ENCODE peak calls at places on chromosomes 3 and 15, in ten cellular contexts. X is fibroblast of lung, L is IMR-90, J is spleen, U is neural progenitor cell, C is BE2C, D is endodermal cell, F is bronchial epithelial cell, A is adrenal gland, N is heart right ventricle. S is an unnamed sample.

GRCh38 chr3:25587526-25587925 is 77.2 kb downstream of the TOP2B start:
- DNase-seq in D (peak), N (no peak), U (no peak), A (no peak), J (no peak), L (no peak), C (no peak), F (no peak), X (no peak), S (no peak)

GRCh38 chr15:67171471-67171870 is 83.0 kb downstream of the AAGAB start:
- DNase-seq in L (no peak), F (no peak), U (no peak), J (no peak), X (no peak), N (no peak), D (no peak), A (no peak), C (no peak), S (no peak)

GRCh38 chr3:22225161-22225560 is 474.2 kb upstream of the ZNF385D start:
- DNase-seq in L (no peak), X (no peak), F (no peak), J (no peak), C (no peak), U (peak), A (no peak), N (no peak), D (no peak), S (no peak)

GRCh38 chr15:29522373-29523276 is 253.0 kb upstream of the NSMCE3 start:
- DNase-seq in U (no peak), N (no peak), L (no peak), X (no peak), C (no peak), J (no peak), F (peak), A (no peak), D (no peak), S (peak)

GRCh38 chr15:35674873-35675781 is 129.2 kb upstream of the DPH6 start:
- DNase-seq in D (no peak), J (no peak), A (peak), N (peak), L (peak), U (no peak), C (no peak), X (peak), F (no peak), S (no peak)

GRCh38 chr15:89244512-89244869 is 712 bp downstream of the FANCI start:
- DNase-seq in U (no peak), X (peak), F (no peak), D (no peak), N (no peak), A (no peak), L (peak), C (no peak), J (no peak), S (no peak)

GRCh38 chr3:159919873-159920272 is 68.8 kb upstream of the IL12A start:
- DNase-seq in J (no peak), U (no peak), X (peak), A (no peak), L (peak), N (no peak), D (no peak), C (no peak), F (peak), S (no peak)

GRCh38 chr3:96319176-96319575 is 495.2 kb upstream of the EPHA6 start:
- DNase-seq in A (no peak), N (no peak), J (no peak), C (peak), U (no peak), F (no peak), D (no peak), L (no peak), X (no peak), S (no peak)

GRCh38 chr3:111801697-111802655 is 57.1 kb upstream of the PHLDB2 start:
- DNase-seq in U (no peak), L (peak), F (peak), J (no peak), X (peak), N (no peak), A (peak), C (no peak), D (no peak), S (no peak)

DNA sequence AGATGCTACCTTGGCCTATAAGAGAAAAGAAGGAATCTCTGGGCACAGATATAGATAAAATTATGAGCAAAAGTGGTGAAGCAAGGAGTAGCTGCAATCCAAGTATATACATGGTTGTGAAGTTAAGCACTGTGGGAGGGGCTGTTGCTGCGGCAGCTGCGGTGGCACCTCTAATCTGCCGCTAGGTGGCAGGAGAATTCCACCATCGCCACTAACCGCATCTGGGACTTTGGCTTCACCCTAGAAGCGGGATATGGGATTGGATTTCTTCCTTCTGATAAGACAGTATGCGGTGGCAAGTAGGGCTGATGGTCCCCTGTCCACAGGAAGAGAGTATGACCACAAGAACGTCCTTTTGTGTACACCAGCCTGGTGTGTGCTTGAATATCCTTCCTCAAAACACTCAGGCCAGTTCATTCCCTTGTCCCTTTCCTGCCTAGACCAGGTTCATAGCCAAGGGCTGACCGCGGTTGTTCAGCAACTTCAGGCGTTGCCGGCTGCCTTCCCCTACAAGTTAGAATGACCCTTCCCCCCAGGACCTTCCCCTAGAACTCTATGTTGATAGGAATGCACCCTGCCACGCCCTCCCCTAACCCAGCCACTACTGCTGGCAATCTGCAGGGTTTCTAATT is 5.1 kb downstream of the MAGEL2 start:
- DNase-seq in N (peak), C (peak), U (peak), X (peak), A (peak), F (peak), J (no peak), L (peak), D (peak), S (peak)
- TF ChIP-seq CTCF in N (peak), C (peak), U (peak), X (peak), A (peak), F (peak), J (peak), L (peak), D (peak), S (no peak)

GRCh38 chr3:64533565-64534317 is 154.1 kb downstream of the ADAMTS9 start:
- DNase-seq in L (peak), A (peak), X (peak), D (peak), N (peak), F (peak), U (peak), C (peak), J (peak), S (peak)
- H3K4me3 ChIP-seq in L (no peak), A (no peak), X (peak), D (no peak), N (peak), F (no peak), U (no peak), C (no peak), J (no peak), S (no peak)

GRCh38 chr3:1611824-1612223 is 486.8 kb upstream of the CNTN4 start:
- DNase-seq in L (no peak), J (no peak), A (no peak), F (no peak), D (no peak), U (no peak), X (no peak), N (no peak), C (no peak), S (no peak)

GRCh38 chr3:1613962-1614361 is 484.7 kb upstream of the CNTN4 start:
- DNase-seq in F (no peak), N (no peak), X (no peak), A (no peak), J (no peak), D (no peak), C (no peak), L (no peak), U (no peak), S (no peak)

GRCh38 chr3:1616715-1617114 is 482.0 kb upstream of the CNTN4 start:
- DNase-seq in C (no peak), D (no peak), F (no peak), J (no peak), U (no peak), X (no peak), A (no peak), L (no peak), N (no peak), S (no peak)
- TF ChIP-seq CTCF in C (no peak), D (no peak), F (no peak), J (no peak), U (no peak), X (no peak), A (no peak), L (no peak), N (no peak), S (no peak)

GRCh38 chr15:94231728-94232086 is 346 bp downstream of the MCTP2 start:
- DNase-seq in U (peak), L (no peak), N (no peak), C (no peak), F (peak), X (no peak), A (peak), D (no peak), J (no peak), S (no peak)
- H3K4me3 ChIP-seq in U (peak), L (peak), N (peak), C (peak), F (peak), X (peak), A (peak), D (peak), J (peak), S (peak)

GRCh38 chr3:132034486-132035464 is at the start of gene CPNE4:
- DNase-seq in J (peak), N (peak), D (peak), C (peak), L (peak), F (peak), X (peak), U (peak), A (peak), S (peak)

GRCh38 chr3:132033471-132033870 is 1.3 kb downstream of the CPNE4 start:
- DNase-seq in A (no peak), F (no peak), X (no peak), N (no peak), L (no peak), C (no peak), U (peak), D (peak), J (no peak), S (no peak)

GRCh38 chr3:132032959-132033358 is 1.9 kb downstream of the CPNE4 start:
- DNase-seq in L (no peak), F (no peak), U (no peak), D (no peak), X (no peak), N (no peak), J (no peak), C (no peak), A (no peak), S (no peak)

GRCh38 chr3:132034097-132034485 is 723 bp downstream of the CPNE4 start:
- DNase-seq in A (no peak), X (no peak), L (no peak), U (peak), D (peak), N (no peak), J (no peak), C (no peak), F (no peak), S (no peak)

DNA sequence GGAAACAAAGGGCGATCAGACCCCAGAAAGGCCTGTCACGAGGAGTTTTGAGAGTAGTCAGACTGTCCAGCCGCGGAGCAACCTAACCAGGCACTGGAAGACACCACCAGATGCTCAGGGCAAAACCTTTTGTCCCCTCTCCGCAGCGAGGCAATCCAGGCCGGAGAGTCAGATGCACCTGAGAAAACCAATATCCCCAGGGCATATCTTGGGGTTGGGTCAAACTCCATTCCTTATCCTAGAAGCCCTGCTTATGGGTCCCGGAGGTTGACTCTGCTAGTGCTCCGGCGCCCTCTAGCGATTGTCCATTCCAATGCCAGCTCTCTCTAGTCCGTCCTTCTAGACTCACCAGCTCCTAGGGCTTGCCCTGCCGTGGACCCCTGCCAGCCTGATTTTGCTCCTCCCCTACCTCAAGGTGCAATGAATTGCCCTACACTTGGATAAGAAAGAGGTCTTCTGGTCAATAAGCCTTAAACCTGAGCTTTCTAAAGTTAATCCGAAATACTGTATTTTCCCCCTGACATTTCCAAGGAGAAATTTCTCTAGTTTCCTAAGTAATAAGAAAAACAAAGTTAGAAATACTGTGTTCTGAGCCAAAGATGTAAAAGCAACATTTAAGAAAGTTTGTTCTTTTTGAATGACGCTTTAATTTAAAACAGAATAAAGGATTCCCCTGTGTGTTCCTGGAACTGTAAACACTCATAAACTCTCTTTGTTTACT is 5.5 kb downstream of the CPNE4 start:
- DNase-seq in D (peak), U (peak), J (peak), A (peak), N (peak), F (peak), X (peak), L (peak), C (peak), S (peak)
- TF ChIP-seq CTCF in D (peak), U (peak), J (peak), A (peak), N (peak), F (peak), X (peak), L (peak), C (peak), S (no peak)

DNA sequence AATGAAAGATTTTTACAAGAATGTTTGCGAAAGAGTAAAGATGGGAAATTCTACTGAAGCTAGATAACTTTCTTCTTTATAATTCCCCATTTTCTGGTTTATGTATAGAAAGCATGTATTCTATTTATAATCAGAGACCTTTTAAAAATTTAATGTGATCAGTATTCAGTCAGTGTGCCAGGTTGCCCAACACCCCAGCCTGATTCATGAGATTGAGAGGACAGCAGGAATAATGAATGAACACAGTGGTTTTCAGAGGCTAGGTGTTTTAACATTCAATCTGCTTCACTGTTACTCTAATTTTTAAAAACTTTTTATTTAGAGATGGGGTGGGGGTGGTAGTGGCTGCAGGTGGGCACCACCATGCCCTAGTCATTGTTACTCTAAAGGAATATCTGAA is 4.7 kb downstream of the WWTR1 start:
- DNase-seq in L (no peak), C (no peak), J (no peak), D (no peak), F (no peak), N (no peak), X (no peak), U (no peak), A (no peak), S (no peak)
- H3K4me3 ChIP-seq in L (no peak), C (no peak), J (no peak), D (peak), F (no peak), N (no peak), X (no peak), U (no peak), A (no peak), S (no peak)

GRCh38 chr3:41198526-41198925 is 779 bp upstream of the CTNNB1 start:
- DNase-seq in J (no peak), A (peak), N (peak), D (no peak), C (peak), F (no peak), L (no peak), U (peak), X (peak), S (peak)

GRCh38 chr3:41198046-41198445 is 1.3 kb upstream of the CTNNB1 start:
- DNase-seq in L (no peak), U (no peak), X (no peak), C (no peak), N (no peak), F (no peak), A (no peak), D (no peak), J (no peak), S (no peak)

GRCh38 chr3:41200669-41201021 is 1.3 kb downstream of the CTNNB1 start:
- DNase-seq in D (no peak), C (no peak), N (peak), X (peak), F (peak), J (no peak), A (peak), U (peak), L (peak), S (peak)

GRCh38 chr3:41199866-41200668 is 762 bp downstream of the CTNNB1 start:
- DNase-seq in J (no peak), C (no peak), D (peak), N (peak), X (peak), U (peak), L (no peak), F (peak), A (peak), S (peak)

DNA sequence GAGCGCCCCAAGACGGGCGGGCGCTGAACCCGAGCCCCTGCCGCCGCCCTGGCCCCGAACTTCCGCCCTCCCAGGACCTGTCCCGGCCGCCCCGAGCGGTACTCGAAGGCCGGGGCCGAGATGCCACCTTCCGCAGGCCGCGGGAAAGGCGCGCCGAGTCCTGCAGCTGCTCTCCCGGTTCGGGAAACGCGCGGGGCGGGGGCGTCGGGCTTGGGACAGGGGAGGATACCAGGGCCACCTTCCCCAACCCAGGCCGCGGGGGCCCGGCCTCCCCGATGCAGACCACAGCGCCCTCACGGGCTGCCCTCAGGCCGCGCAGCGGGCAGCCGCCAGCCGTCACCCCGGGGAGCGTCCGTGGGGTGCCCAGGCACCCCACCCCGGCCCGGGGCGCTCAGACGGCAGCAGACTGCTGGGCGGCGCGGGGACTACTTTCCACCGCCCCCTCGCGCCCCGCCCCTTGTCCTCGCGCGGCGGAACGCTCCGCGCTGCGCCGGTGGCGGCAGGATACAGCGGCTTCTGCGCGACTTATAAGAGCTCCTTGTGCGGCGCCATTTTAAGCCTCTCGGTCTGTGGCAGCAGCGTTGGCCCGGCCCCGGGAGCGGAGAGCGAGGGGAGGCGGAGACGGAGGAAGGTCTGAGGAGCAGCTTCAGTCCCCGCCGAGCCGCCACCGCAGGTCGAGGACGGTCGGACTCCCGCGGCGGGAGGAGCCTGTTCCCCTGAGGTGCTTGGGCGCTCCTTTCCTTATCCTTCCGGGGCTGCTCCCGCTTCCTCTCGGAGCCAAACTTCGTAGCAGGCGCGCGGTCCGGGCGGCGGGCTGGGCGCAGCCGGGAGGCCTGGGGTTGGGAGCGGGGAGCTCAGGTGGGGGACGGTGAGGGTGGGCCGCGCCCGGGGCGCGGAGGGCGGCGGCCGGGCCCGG is at the start of gene CTNNB1:
- DNase-seq in C (peak), X (peak), U (peak), F (peak), D (peak), N (peak), J (peak), L (peak), A (peak), S (peak)
- TF ChIP-seq CTCF in C (no peak), X (no peak), U (no peak), F (peak), D (peak), N (peak), J (peak), L (no peak), A (peak), S (no peak)

GRCh38 chr15:41961014-41961518 is 11.3 kb downstream of the EHD4 start:
- DNase-seq in C (no peak), X (no peak), J (no peak), U (no peak), N (no peak), D (peak), L (no peak), F (peak), A (no peak), S (no peak)
- H3K4me3 ChIP-seq in C (no peak), X (no peak), J (no peak), U (no peak), N (no peak), D (no peak), L (no peak), F (no peak), A (no peak), S (no peak)

GRCh38 chr3:36906504-36907149 is 38.2 kb downstream of the TRANK1 start:
- DNase-seq in X (no peak), U (no peak), A (no peak), C (no peak), L (peak), D (peak), F (peak), N (no peak), J (no peak), S (no peak)

GRCh38 chr3:36903119-36903882 is 41.6 kb downstream of the TRANK1 start:
- DNase-seq in N (no peak), J (peak), U (no peak), D (no peak), F (no peak), C (peak), X (no peak), A (no peak), L (no peak), S (peak)

GRCh38 chr3:36901588-36901987 is 43.3 kb downstream of the TRANK1 start:
- DNase-seq in N (no peak), L (no peak), J (peak), A (no peak), D (no peak), X (no peak), U (no peak), F (no peak), C (no peak), S (peak)

GRCh38 chr3:36905545-36905944 is 39.3 kb downstream of the TRANK1 start:
- DNase-seq in A (no peak), L (peak), F (peak), N (no peak), J (no peak), U (no peak), D (peak), X (no peak), C (no peak), S (peak)

DNA sequence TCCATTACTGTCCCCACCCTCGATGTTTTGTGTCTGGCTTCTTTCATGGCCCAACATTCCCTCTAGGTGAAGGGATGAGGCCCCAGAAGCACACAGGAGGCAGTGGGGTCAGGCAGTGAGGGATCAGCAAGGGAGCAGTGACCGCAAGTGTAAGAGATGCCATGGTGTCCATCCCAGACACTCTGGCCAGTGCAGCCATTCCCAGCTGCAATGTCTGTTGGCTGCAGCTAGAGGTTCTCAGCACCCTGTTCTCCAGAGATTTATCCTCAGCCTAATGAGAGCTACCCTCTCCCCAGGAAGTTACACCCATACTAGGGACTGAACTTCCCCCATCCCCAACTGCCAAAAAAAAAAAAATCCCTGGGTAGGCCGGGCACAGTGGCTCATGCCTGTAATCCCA is 40.2 kb downstream of the TRANK1 start:
- DNase-seq in F (peak), L (peak), U (peak), D (peak), A (peak), N (no peak), X (peak), C (peak), J (peak), S (no peak)
- TF ChIP-seq CTCF in F (peak), L (peak), U (peak), D (peak), A (peak), N (peak), X (peak), C (peak), J (no peak), S (no peak)

GRCh38 chr3:64686446-64686908 is 1.3 kb downstream of the ADAMTS9 start:
- DNase-seq in J (no peak), X (peak), A (peak), L (peak), F (peak), U (peak), D (no peak), C (no peak), N (peak), S (no peak)
- H3K4me3 ChIP-seq in J (peak), X (peak), A (peak), L (peak), F (peak), U (peak), D (peak), C (peak), N (peak), S (peak)